ENCODE peak calls at places on chromosomes 2 and 18, in four cellular contexts. P, M, O and A are unnamed samples. For H3K9me3, the result is how much of the 10 kb centered on the place peaks cover.

GRCh38 chr2:161995553-161996016 is 78.4 kb downstream of the DPP4 start:
- DNase-seq in M (no peak), P (peak), O (no peak), A (no peak)

GRCh38 chr2:155099784-155100183 is 401.3 kb downstream of the KCNJ3 start:
- DNase-seq in O (no peak), P (no peak), M (no peak), A (no peak)

GRCh38 chr2:138771534-138771933 is 8.7 kb downstream of the NXPH2 start:
- DNase-seq in O (no peak), P (no peak), M (no peak), A (no peak)

GRCh38 chr2:85840091-85840490 is 48.7 kb downstream of the ST3GAL5 start:
- DNase-seq in P (peak), M (no peak), O (no peak), A (no peak)

GRCh38 chr18:26547302-26548143 is 830 bp downstream of the KCTD1 start:
- DNase-seq in M (peak), P (peak), O (peak), A (peak)

GRCh38 chr2:229133155-229133772 is 137.8 kb downstream of the PID1 start:
- DNase-seq in M (no peak), O (no peak), P (no peak), A (no peak)

GRCh38 chr2:208175843-208176160 is 12.4 kb upstream of the CRYGA start:
- DNase-seq in M (no peak), O (no peak), P (no peak), A (no peak)

GRCh38 chr2:191894681-191895147 is 47.8 kb upstream of the CAVIN2 start:
- DNase-seq in O (no peak), M (no peak), P (no peak), A (no peak)

GRCh38 chr2:27959496-27959895 is 69.0 kb downstream of the BABAM2 start:
- DNase-seq in P (no peak), M (no peak), O (no peak), A (no peak)

GRCh38 chr2:58708565-58708964 is 467.4 kb upstream of the FANCL start:
- DNase-seq in O (no peak), M (no peak), P (no peak), A (no peak)

GRCh38 chr2:185404578-185404977 is 334.0 kb upstream of the FSIP2 start:
- DNase-seq in P (no peak), O (no peak), M (no peak), A (no peak)

GRCh38 chr2:96095116-96095636 is 21.2 kb downstream of the ADRA2B start:
- DNase-seq in P (no peak), O (no peak), M (no peak), A (no peak)

GRCh38 chr2:144114761-144115160 is 405.2 kb downstream of the ZEB2 start:
- DNase-seq in M (no peak), P (no peak), O (no peak), A (no peak)

GRCh38 chr2:225020157-225020864 is 22.0 kb downstream of the DOCK10 start:
- DNase-seq in P (no peak), M (no peak), O (no peak), A (no peak)

GRCh38 chr2:38106420-38107182 is 30.6 kb upstream of the CYP1B1 start:
- DNase-seq in M (no peak), O (no peak), P (no peak), A (no peak)

GRCh38 chr2:1715184-1716012 is 28.9 kb downstream of the PXDN start:
- DNase-seq in M (no peak), O (peak), P (no peak), A (no peak)

GRCh38 chr2:225740086-225740485 is 340.6 kb downstream of the NYAP2 start:
- DNase-seq in O (no peak), P (no peak), M (no peak), A (no peak)

GRCh38 chr2:230869691-230870543 is 5.2 kb downstream of the ITM2C start:
- DNase-seq in O (no peak), M (no peak), P (no peak), A (no peak)

GRCh38 chr2:54613794-54614257 is 109.6 kb upstream of the EML6 start:
- DNase-seq in M (no peak), O (no peak), P (no peak), A (no peak)

GRCh38 chr18:78875268-78875997 is 104.2 kb upstream of the SALL3 start:
- DNase-seq in P (peak), M (no peak), O (no peak), A (no peak)

GRCh38 chr2:2826209-2826551 is 495.1 kb upstream of the MYT1L start:
- DNase-seq in O (no peak), M (no peak), P (no peak), A (no peak)

GRCh38 chr2:38037757-38038615 is 38.0 kb downstream of the CYP1B1 start:
- DNase-seq in P (no peak), O (peak), M (no peak), A (no peak)

GRCh38 chr2:140200764-140201163 is 1420.6 kb upstream of the NXPH2 start:
- DNase-seq in O (no peak), P (no peak), M (no peak), A (no peak)

GRCh38 chr2:44949329-44950151 is 8.0 kb downstream of the SIX3 start:
- DNase-seq in M (no peak), P (no peak), O (no peak), A (no peak)

GRCh38 chr2:18492721-18493120 is 67.7 kb downstream of the RDH14 start:
- DNase-seq in O (no peak), P (no peak), M (no peak), A (no peak)

GRCh38 chr2:181607629-181608627 is 49.0 kb downstream of the CERKL start:
- DNase-seq in M (no peak), O (no peak), P (no peak), A (no peak)

GRCh38 chr18:407825-408224 is 92.7 kb downstream of the COLEC12 start:
- DNase-seq in P (no peak), O (no peak), M (no peak), A (no peak)

GRCh38 chr18:408367-408766 is 92.1 kb downstream of the COLEC12 start:
- DNase-seq in O (no peak), P (no peak), M (no peak), A (no peak)

GRCh38 chr18:410103-410502 is 90.4 kb downstream of the COLEC12 start:
- DNase-seq in P (no peak), M (no peak), O (no peak), A (no peak)

GRCh38 chr18:406677-407076 is 93.8 kb downstream of the COLEC12 start:
- DNase-seq in O (no peak), M (no peak), P (no peak), A (no peak)

DNA sequence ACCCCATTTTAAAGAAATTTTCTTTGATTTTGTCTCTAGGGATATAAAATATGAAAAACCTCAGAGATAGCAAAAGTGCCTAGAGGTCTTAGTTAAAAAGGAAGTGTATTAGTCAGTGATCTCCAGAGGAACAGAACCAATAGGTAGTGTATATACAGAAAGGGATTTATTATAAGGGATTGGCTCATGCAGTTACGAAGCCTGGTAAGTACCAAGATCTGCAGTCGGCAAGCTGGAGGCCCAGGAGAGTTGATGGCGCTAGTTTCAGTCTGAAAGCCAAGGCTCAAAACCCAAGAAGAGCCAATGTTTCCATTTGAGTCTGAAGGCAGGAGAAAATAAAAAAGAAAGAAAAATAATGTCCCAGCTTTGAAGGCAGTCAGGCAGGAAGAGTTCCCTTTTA is 93.3 kb downstream of the COLEC12 start:
- DNase-seq in M (no peak), O (no peak), P (no peak), A (no peak)
- H3K9me3 ChIP-seq in M (under half), O (under half), P (under half), A (under half)

GRCh38 chr2:26018184-26018716 is 15.6 kb upstream of the RAB10 start:
- DNase-seq in O (peak), M (peak), P (no peak), A (no peak)
- H3K4me3 ChIP-seq in O (no peak), M (no peak), P (no peak), A (no peak)

DNA sequence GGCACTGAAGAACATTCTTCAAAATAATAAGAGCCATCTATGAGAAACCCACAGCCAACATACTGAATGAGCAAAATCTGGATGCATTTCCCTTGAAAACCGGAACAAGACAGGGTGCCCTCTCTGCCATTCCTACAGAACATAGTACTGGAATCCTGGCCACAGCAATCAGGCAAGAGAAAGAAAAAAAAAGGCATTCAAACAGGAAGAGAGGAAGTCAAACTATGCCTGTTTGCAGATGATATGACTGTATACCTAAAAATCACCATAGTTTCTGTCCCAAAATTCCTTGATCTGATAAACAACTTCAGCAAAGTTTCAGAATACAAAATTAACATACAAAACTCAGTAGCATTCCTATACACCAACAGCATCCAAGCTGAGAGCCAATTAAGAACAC is 119.5 kb upstream of the PARD3B start:
- DNase-seq in M (no peak), O (no peak), P (no peak), A (no peak)
- H3K9me3 ChIP-seq in M (under half), O (under half), P (under half), A (under half)

DNA sequence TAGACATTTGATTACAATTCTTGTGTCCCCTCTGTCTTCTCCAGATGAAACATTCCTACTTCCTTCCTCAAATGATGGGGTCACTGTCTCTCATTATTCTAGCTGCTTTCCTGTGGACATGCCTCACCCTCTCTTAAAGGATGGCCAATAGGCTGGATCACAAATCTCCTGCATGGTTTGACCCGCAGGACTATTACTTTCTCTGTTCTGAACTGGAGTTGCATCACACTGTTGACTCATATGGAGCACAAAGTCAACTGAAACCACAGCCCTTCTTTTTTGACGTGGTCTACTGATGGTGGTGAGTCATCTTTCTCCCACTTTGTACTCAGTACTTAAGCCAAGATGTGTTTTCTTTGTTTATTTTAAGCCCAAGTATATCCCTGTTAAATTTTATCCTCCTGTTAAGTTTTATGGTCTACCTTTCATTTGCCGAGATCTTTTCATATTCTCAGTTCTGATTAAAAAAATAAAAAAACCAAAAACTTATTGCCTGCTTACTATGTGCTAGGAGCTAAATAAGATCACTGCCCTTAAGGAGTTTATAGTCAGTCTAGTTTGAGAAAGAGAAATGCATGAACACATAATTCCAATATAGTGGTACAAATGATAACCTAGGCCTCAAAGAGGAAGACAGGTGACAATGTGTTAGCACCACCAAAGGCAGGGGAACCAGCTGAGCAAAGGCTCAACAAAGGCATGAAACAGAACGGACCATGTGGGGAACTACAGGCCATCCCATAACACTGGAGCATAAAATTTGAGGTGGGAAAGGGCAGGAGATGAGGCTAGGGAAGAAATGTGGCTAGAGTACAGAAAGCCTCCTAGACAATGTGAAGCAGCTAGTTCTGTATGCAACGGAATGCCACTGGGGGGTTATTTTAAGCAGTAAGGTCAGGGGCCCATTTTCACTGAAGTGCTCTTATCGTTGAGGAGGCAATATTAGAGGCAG is 67.6 kb upstream of the ZFP36L2 start:
- DNase-seq in M (no peak), O (no peak), P (no peak), A (no peak)
- H3K4me3 ChIP-seq in M (no peak), O (no peak), P (no peak), A (no peak)

GRCh38 chr2:15980605-15981098 is 40.3 kb downstream of the MYCN start:
- DNase-seq in M (no peak), O (no peak), P (no peak), A (no peak)
- H3K9me3 ChIP-seq in M (under half), O (under half), P (under half), A (under half)

DNA sequence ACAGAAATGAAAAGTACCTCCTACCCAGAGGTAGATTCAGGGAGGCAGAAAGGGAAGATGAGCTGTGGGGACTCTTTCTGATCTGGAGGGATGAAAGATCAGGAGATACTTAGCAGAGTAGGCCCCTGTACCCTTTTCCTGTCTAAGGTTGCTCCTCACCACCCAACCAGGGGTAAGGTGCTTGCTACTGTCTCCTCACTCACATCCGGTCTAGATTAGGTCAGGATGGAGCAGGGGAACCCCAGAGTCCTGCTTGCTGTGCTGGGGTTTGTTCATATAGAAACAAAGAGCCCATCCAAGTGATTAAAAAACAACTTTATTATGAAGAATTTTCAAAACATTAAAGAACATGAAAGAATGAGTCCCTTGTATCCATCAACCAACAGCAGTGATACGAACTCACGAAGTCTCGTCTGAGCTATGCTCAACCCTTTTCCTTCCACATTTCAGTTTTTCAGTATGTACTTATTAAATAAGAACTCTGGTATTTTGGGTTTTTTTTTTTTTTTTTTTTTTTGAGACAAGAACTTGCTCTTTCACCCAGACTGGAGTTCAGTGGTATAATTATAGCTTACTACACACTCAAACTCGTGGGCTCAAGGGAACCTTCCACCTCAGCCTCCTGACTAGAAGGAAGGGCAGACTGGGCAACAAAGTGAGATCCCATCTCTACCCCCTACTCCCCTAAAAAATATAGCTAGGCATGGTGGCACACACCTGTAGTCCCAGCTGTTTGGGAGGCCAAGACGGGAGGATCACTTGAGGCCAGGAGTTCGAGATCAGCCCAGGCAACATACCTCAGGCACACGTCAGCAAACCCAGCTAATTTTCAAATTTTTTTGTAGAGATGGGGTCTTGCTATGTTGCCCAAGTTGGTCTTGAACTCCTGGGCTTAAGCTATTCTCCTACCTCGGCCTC is 28.5 kb upstream of the MCFD2 start:
- DNase-seq in M (no peak), P (peak), O (no peak), A (peak)
- H3K4me3 ChIP-seq in M (no peak), P (peak), O (no peak), A (peak)

DNA sequence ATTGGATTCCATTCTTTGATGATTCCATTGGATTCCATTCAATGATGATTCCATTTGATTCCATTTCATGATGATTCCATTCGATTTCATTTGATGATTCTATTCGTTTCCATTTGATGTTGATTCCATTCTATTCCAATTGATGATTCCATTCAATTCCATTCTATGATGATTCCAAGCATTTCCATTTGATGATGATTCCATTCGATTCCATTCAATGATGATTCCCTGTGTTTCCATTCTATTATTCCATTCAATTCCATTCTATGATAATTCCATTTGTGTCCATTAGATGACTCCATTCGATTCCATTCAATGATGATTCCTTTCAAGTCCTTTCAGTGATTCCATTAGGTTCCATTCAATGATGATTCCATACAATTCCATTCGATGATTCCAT is 1090.5 kb downstream of the RPIA start:
- DNase-seq in P (no peak), M (no peak), O (no peak), A (no peak)
- H3K9me3 ChIP-seq in P (under half), M (under half), O (half or more), A (under half)

DNA sequence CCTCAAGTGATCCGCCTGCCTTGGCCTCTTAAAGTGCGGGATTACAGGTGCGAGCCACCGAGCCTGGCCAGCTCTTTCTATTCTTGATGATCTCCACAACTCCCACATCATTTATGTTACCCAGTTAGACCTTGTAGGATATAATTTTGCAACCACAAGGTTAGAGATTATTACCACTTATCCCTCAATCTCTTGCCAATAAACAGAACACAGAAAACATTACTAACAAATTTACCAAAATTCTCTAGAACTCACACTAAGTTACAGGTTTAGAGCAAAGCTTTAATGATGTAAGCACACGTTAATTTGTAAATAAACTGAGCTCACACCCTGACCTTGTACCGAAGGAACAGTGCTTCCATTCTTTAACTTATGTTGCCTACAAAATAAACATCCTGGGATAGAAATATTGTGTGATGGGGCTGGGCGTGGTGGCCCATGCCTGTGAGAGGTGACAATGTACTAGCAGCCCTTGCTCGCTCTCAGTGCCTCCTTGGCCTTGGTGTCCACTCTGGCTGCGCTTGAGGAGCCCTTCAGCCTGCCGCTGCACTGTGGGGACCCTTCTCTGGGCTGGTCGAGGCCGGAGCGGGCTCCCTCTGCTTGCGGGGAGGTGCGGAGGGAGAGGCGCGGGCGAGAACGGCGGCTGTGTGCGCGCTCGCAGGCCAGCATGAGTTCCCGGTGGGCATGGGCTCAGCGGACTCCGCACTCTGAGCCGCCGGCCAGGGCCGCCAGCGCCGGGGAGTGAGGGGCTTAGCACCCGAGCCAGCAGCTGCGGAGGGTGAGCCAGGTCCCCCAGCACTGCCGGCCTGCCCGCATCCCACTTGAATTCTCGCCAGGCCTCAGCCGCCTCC is 42.1 kb upstream of the ITSN2 start:
- DNase-seq in O (no peak), M (no peak), P (no peak), A (no peak)
- H3K4me3 ChIP-seq in O (no peak), M (no peak), P (no peak), A (no peak)

GRCh38 chr18:80086281-80086680 is 22.8 kb upstream of the ADNP2 start:
- DNase-seq in M (no peak), O (no peak), P (no peak), A (no peak)

GRCh38 chr18:80088823-80089222 is 20.2 kb upstream of the ADNP2 start:
- DNase-seq in P (no peak), M (no peak), O (no peak), A (no peak)

DNA sequence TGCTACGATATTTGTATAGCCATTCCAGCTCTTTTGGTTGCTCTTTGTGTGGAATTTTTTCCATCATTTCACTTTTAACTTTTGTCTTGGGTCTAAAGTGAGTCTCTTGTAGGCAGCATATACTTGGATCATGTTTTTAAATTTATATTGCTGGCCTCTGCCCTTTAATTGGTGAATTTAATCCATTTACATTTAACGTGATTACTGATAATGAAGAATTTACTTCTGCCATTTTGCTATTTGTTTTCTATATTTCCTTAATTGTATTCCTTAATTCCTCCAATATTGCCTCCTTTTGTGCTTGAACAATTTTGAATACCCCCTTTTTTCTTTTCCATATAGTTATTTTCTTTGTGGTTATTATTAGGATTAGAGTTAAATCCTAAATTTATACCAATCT is 21.0 kb upstream of the ADNP2 start:
- DNase-seq in O (no peak), M (no peak), P (no peak), A (no peak)
- H3K9me3 ChIP-seq in O (under half), M (under half), P (under half), A (under half)